ENCODE peak calls at places on chromosomes 1 and 21, in seven cellular contexts. V is heart left ventricle, J is uterus, S is body of pancreas, F is stomach, Y is transverse colon, C is H1. B is an unnamed sample.

GRCh38 chr1:43414634-43415223 is 25.0 kb downstream of the SZT2 start:
- DNase-seq in V (peak), J (no peak), S (peak), F (peak), Y (peak), C (peak), B (peak)

GRCh38 chr1:180199018-180199417 is 31.0 kb upstream of the LHX4 start:
- DNase-seq in V (no peak), J (no peak), S (no peak), F (no peak), Y (no peak), C (no peak), B (no peak)

GRCh38 chr1:178143730-178144343 is 49.9 kb downstream of the RASAL2 start:
- DNase-seq in V (no peak), J (no peak), S (no peak), F (no peak), Y (no peak), C (no peak), B (no peak)

GRCh38 chr1:230355128-230355527 is 71.0 kb downstream of the PGBD5 start:
- DNase-seq in V (no peak), J (no peak), S (no peak), F (no peak), Y (no peak), C (no peak), B (no peak)

GRCh38 chr1:212669102-212669501 is 30.5 kb downstream of the BATF3 start:
- DNase-seq in V (no peak), J (no peak), S (no peak), F (no peak), Y (no peak), C (no peak), B (no peak)

GRCh38 chr1:32220746-32221580 is 1.2 kb downstream of the TMEM234 start:
- DNase-seq in V (no peak), J (no peak), S (no peak), F (no peak), Y (no peak), C (no peak), B (no peak)

GRCh38 chr1:19361231-19362147 is 49.4 kb downstream of the SLC66A1 start:
- DNase-seq in V (no peak), J (no peak), S (no peak), F (no peak), Y (no peak), C (no peak), B (no peak)

GRCh38 chr21:37700641-37701202 is 215.5 kb downstream of the KCNJ6 start:
- DNase-seq in V (no peak), J (no peak), S (peak), F (no peak), Y (no peak), C (peak), B (no peak)

GRCh38 chr1:44905276-44905675 is 62.2 kb upstream of the PTCH2 start:
- DNase-seq in V (no peak), J (no peak), S (no peak), F (no peak), Y (no peak), C (no peak), B (no peak)

GRCh38 chr1:154582885-154583284 is 15.3 kb downstream of the CHRNB2 start:
- DNase-seq in V (no peak), J (no peak), S (no peak), F (no peak), Y (no peak), C (no peak), B (no peak)

GRCh38 chr1:20184481-20184900 is 1.4 kb upstream of the UBXN10 start:
- DNase-seq in V (no peak), J (no peak), S (no peak), F (no peak), Y (no peak), C (no peak), B (no peak)

GRCh38 chr1:155272466-155273133 is 704 bp downstream of the CLK2 start:
- DNase-seq in V (no peak), J (no peak), S (no peak), F (no peak), Y (no peak), C (no peak), B (peak)

GRCh38 chr1:66729130-66729922 is 22.9 kb upstream of the DYNLT5 start:
- DNase-seq in V (no peak), J (no peak), S (no peak), F (no peak), Y (no peak), C (no peak), B (no peak)
- TF ChIP-seq POLR2A in V (no peak), J (no peak), S (no peak), F (no peak), Y (no peak), C (no peak), B (no peak)

GRCh38 chr1:172895761-172896160 is 155.0 kb downstream of the TNFSF18 start:
- DNase-seq in V (no peak), J (no peak), S (no peak), F (no peak), Y (no peak), C (no peak), B (no peak)

GRCh38 chr1:172897738-172898137 is 153.0 kb downstream of the TNFSF18 start:
- DNase-seq in V (no peak), J (no peak), S (no peak), F (no peak), Y (no peak), C (no peak), B (no peak)

GRCh38 chr1:172893146-172893841 is 157.4 kb downstream of the TNFSF18 start:
- DNase-seq in V (peak), J (no peak), S (no peak), F (no peak), Y (no peak), C (no peak), B (peak)

GRCh38 chr1:172894345-172895049 is 156.2 kb downstream of the TNFSF18 start:
- DNase-seq in V (no peak), J (no peak), S (no peak), F (no peak), Y (no peak), C (no peak), B (no peak)

GRCh38 chr1:172895050-172895460 is 155.7 kb downstream of the TNFSF18 start:
- DNase-seq in V (no peak), J (no peak), S (no peak), F (no peak), Y (no peak), C (no peak), B (no peak)
- H3K4me3 ChIP-seq in V (peak), J (no peak), S (no peak), F (peak), Y (no peak), C (no peak), B (no peak)

DNA sequence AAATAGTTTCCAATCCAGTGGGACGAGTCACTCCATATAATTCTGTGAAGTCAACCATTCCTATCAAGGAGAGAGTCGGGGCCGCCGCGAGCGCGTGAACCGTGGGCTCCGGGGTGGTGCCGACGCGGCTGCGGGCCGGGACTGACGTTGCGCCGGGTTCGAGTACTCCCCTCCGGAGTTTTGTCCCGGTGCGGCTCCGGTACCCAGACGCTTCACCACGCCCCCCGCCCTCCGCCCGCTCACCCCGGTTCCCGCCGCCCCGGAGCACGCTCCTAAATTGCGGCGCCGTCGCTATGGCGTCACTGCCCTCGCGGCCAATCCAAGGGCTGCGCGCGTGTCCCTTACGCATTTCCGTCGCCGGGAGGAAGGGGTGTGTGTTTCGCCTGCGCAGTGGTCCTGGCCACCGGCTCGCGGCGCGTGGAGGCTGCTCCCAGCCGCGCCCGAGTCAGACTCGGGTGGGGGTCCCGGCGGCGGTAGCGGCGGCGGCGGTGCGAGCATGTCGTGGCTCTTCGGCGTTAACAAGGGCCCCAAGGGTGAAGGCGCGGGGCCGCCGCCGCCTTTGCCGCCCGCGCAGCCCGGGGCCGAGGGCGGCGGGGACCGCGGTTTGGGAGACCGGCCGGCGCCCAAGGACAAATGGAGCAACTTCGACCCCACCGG is at the start of gene ATAD3B:
- DNase-seq in V (peak), J (peak), S (peak), F (peak), Y (peak), C (peak), B (peak)
- TF ChIP-seq POLR2A in V (peak), J (peak), S (peak), F (no peak), Y (peak), C (no peak), B (peak)

DNA sequence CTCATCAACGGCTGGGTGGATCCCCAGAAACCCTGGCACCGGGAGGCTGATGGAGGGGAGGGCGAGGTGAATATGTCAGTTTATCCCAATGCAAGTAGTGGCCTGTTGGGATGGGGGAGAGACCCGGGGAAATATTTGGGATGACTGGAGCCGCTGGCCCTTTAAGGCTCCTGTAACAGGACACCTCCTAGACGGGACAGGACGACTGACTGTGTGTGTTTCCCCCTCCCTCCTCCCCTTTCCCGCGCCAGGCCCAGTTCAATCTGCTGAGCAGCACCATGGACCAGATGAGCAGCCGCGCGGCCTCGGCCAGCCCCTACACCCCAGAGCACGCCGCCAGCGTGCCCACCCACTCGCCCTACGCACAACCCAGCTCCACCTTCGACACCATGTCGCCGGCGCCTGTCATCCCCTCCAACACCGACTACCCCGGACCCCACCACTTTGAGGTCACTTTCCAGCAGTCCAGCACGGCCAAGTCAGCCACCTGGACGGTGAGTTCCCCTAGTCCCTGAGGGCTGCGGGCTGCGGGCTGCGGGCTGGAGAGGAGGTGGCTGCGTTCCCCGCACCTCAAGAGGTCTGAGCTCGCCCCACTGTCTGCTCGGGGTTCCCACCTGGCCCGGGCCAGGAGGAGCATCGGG is 44.8 kb upstream of the CCDC27 start:
- DNase-seq in V (no peak), J (no peak), S (no peak), F (no peak), Y (no peak), C (peak), B (no peak)
- H3K4me3 ChIP-seq in V (no peak), J (no peak), S (no peak), F (no peak), Y (no peak), C (peak), B (no peak)

DNA sequence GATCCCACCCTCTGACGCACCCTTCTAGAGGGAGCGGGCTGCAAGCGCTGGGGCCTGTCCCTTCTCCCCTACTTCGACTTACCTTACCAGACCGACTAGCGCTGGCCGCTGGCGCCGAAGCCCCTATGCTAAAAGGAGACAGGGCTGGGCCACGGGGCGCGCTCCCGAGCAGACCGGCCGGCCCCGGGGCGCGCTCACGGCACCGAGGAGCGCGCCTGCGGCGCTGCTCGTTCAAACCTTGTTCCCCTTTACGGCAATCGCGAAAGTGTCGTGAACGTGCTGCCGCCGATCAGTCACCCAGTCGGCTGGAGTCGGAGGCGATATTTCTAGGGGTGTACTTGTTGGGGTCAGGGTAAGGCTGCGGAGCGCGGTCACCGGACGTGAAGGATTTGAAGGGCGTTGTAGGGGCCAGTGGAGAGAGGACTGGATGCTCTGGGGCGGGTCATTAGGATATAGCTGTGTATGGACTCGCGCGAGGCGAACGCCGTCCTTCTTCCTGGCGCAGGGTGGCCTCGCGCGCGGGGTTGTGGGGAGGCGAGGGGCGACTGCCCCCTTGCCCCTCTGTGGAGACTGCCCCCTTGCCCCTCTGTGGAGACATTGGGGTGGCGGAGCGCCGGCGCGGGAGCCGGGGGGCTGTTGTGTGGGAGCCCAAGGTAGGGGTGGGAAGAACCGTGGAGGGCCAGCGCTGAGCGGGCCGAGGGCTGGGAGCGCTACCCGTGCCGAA is at the start of the genes CEPT1 and DRAM2:
- DNase-seq in V (peak), J (peak), S (peak), F (peak), Y (peak), C (peak), B (peak)
- TF ChIP-seq POLR2A in V (no peak), J (peak), S (peak), F (no peak), Y (peak), C (peak), B (peak)

DNA sequence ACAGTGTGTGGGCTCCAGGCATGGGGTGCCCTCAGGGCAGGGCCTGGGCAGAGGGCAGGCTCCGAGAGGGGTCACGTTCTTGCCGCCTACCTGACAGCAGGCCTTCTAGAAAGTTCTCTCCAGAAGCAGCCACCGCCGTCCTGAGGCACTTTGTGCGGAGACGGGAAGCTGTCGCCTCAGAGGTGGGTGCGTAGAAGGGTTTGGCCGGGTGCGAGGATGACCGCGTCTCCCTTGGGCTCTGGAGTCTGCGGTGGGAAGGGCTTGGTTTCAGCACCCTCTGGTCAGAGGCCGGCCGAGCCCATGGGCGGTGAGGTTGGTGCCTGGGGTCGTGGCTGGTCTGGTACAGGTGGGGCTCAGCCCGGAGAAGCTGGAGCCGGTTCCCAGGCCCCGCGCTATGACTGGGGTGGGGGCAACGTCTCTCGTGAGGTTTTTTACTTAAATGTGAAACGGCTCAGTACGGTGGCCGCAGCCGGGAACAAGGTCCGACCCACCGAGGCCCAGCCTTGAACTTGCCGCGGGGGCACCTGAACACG is 10.1 kb upstream of the TTLL10 start:
- DNase-seq in V (no peak), J (no peak), S (no peak), F (no peak), Y (no peak), C (no peak), B (no peak)
- H3K4me3 ChIP-seq in V (no peak), J (no peak), S (peak), F (peak), Y (peak), C (peak), B (no peak)

B was measured in adrenal gland.